ENCODE peak calls at places on chromosomes 2 and 18, in nine cellular contexts. One of them, this sample, is unnamed.

GRCh38 chr2:5070257-5070656 is 621.9 kb upstream of the SOX11 start:
- DNase-seq in mucosa of gallbladder: no peak
- DNase-seq in HFFc6: no peak
- DNase-seq in frontal cortex: no peak
- DNase-seq in neural progenitor cell: no peak
- DNase-seq in dermis blood vessel endothelial cell: no peak
- DNase-seq in HEK293T: no peak
- DNase-seq in amniotic stem cell: no peak
- DNase-seq in choroid plexus epithelial cell: peak; percentile 45
- DNase-seq in this sample: no peak

GRCh38 chr2:54960118-54960517 is 90.1 kb downstream of the RTN4 start:
- DNase-seq in amniotic stem cell: no peak
- DNase-seq in HFFc6: no peak
- DNase-seq in HEK293T: no peak
- DNase-seq in dermis blood vessel endothelial cell: no peak
- DNase-seq in neural progenitor cell: no peak
- DNase-seq in mucosa of gallbladder: no peak
- DNase-seq in frontal cortex: no peak
- DNase-seq in choroid plexus epithelial cell: no peak
- DNase-seq in this sample: no peak

GRCh38 chr2:31060397-31060796 is 77.8 kb downstream of the GALNT14 start:
- DNase-seq in frontal cortex: no peak
- DNase-seq in HFFc6: no peak
- DNase-seq in amniotic stem cell: no peak
- DNase-seq in mucosa of gallbladder: no peak
- DNase-seq in dermis blood vessel endothelial cell: no peak
- DNase-seq in neural progenitor cell: no peak
- DNase-seq in HEK293T: no peak
- DNase-seq in choroid plexus epithelial cell: no peak
- DNase-seq in this sample: no peak

GRCh38 chr2:205834776-205835175 is 152.5 kb downstream of the NRP2 start:
- DNase-seq in mucosa of gallbladder: no peak
- DNase-seq in choroid plexus epithelial cell: peak; percentile 10
- DNase-seq in HFFc6: no peak
- DNase-seq in amniotic stem cell: no peak
- DNase-seq in HEK293T: no peak
- DNase-seq in neural progenitor cell: no peak
- DNase-seq in dermis blood vessel endothelial cell: peak; percentile 19
- DNase-seq in frontal cortex: no peak
- DNase-seq in this sample: no peak

GRCh38 chr2:64562148-64562784 is 38.1 kb downstream of the AFTPH start:
- DNase-seq in neural progenitor cell: no peak
- DNase-seq in dermis blood vessel endothelial cell: peak; percentile 52
- DNase-seq in amniotic stem cell: no peak
- DNase-seq in HFFc6: peak; percentile 9
- DNase-seq in HEK293T: no peak
- DNase-seq in choroid plexus epithelial cell: peak; percentile 48
- DNase-seq in frontal cortex: no peak
- DNase-seq in mucosa of gallbladder: no peak
- DNase-seq in this sample: no peak

GRCh38 chr18:79432376-79433120 is 36.8 kb downstream of the NFATC1 start:
- DNase-seq in choroid plexus epithelial cell: no peak
- DNase-seq in frontal cortex: no peak
- DNase-seq in HEK293T: no peak
- DNase-seq in HFFc6: no peak
- DNase-seq in dermis blood vessel endothelial cell: no peak
- DNase-seq in neural progenitor cell: no peak
- DNase-seq in mucosa of gallbladder: no peak
- DNase-seq in amniotic stem cell: no peak
- DNase-seq in this sample: no peak

GRCh38 chr18:22348521-22349316 is 69.0 kb downstream of the CTAGE1 start:
- DNase-seq in amniotic stem cell: no peak
- DNase-seq in HEK293T: peak; percentile 57
- DNase-seq in choroid plexus epithelial cell: peak; percentile 67
- DNase-seq in frontal cortex: no peak
- DNase-seq in neural progenitor cell: peak; percentile 68
- DNase-seq in dermis blood vessel endothelial cell: peak; percentile 44
- DNase-seq in HFFc6: peak; percentile 18
- DNase-seq in mucosa of gallbladder: peak; percentile 70
- DNase-seq in this sample: peak; percentile 65

GRCh38 chr2:147294825-147295392 is 549.9 kb upstream of the ACVR2A start:
- DNase-seq in amniotic stem cell: no peak
- DNase-seq in frontal cortex: no peak
- DNase-seq in dermis blood vessel endothelial cell: no peak
- DNase-seq in mucosa of gallbladder: no peak
- DNase-seq in HFFc6: no peak
- DNase-seq in choroid plexus epithelial cell: no peak
- DNase-seq in HEK293T: no peak
- DNase-seq in neural progenitor cell: no peak
- DNase-seq in this sample: peak; percentile 35

GRCh38 chr2:219250044-219250781 is 2.8 kb upstream of the TUBA4B start:
- DNase-seq in dermis blood vessel endothelial cell: no peak
- DNase-seq in amniotic stem cell: no peak
- DNase-seq in frontal cortex: no peak
- DNase-seq in mucosa of gallbladder: no peak
- DNase-seq in choroid plexus epithelial cell: no peak
- DNase-seq in HFFc6: no peak
- DNase-seq in HEK293T: no peak
- DNase-seq in neural progenitor cell: no peak
- DNase-seq in this sample: no peak

GRCh38 chr18:45449761-45450227 is 165.5 kb upstream of the SLC14A2 start:
- DNase-seq in dermis blood vessel endothelial cell: no peak
- DNase-seq in amniotic stem cell: no peak
- DNase-seq in mucosa of gallbladder: peak; percentile 18
- DNase-seq in HFFc6: no peak
- DNase-seq in choroid plexus epithelial cell: peak; percentile 45
- DNase-seq in neural progenitor cell: no peak
- DNase-seq in HEK293T: no peak
- DNase-seq in frontal cortex: peak; percentile 5
- DNase-seq in this sample: no peak

This sample was measured in LoVo.